ENCODE peak calls at places on chromosomes 12 and 14, in four cellular contexts. One of them, this sample, is unnamed.

GRCh38 chr12:104623920-104624319 is 167.2 kb downstream of the CHST11 start:
- DNase-seq in AG10803: no peak
- DNase-seq in heart right ventricle: no peak
- DNase-seq in dorsolateral prefrontal cortex: no peak
- DNase-seq in this sample: no peak

GRCh38 chr12:116910280-116910644 is 488 bp upstream of the FBXW8 start:
- DNase-seq in heart right ventricle: no peak
- DNase-seq in AG10803: no peak
- DNase-seq in dorsolateral prefrontal cortex: no peak
- DNase-seq in this sample: no peak

GRCh38 chr14:57823015-57823660 is 42.8 kb downstream of the SLC35F4 start:
- DNase-seq in dorsolateral prefrontal cortex: no peak
- DNase-seq in AG10803: no peak
- DNase-seq in heart right ventricle: no peak
- DNase-seq in this sample: no peak

GRCh38 chr12:101441835-101442234 is 33.3 kb upstream of the SPIC start:
- DNase-seq in AG10803: no peak
- DNase-seq in dorsolateral prefrontal cortex: no peak
- DNase-seq in heart right ventricle: no peak
- DNase-seq in this sample: no peak

GRCh38 chr12:29713729-29714128 is 70.0 kb downstream of the TMTC1 start:
- DNase-seq in heart right ventricle: no peak
- DNase-seq in dorsolateral prefrontal cortex: no peak
- DNase-seq in AG10803: no peak
- DNase-seq in this sample: no peak

GRCh38 chr12:92007787-92008186 is 137.9 kb downstream of the BTG1 start:
- DNase-seq in heart right ventricle: no peak
- DNase-seq in dorsolateral prefrontal cortex: no peak
- DNase-seq in AG10803: no peak
- DNase-seq in this sample: no peak

GRCh38 chr12:46609671-46610070 is 216.1 kb downstream of the SLC38A4 start:
- DNase-seq in dorsolateral prefrontal cortex: no peak
- DNase-seq in AG10803: no peak
- DNase-seq in heart right ventricle: no peak
- DNase-seq in this sample: no peak

GRCh38 chr12:121632069-121632970 is 6.0 kb downstream of the ORAI1 start:
- DNase-seq in dorsolateral prefrontal cortex: no peak
- DNase-seq in AG10803: no peak
- DNase-seq in heart right ventricle: no peak
- DNase-seq in this sample: no peak

GRCh38 chr12:104758771-104759170 is 199.3 kb downstream of the SLC41A2 start:
- DNase-seq in dorsolateral prefrontal cortex: no peak
- DNase-seq in heart right ventricle: no peak
- DNase-seq in AG10803: no peak
- DNase-seq in this sample: no peak

GRCh38 chr12:84148335-84148734 is 764.3 kb downstream of the SLC6A15 start:
- DNase-seq in AG10803: no peak
- DNase-seq in dorsolateral prefrontal cortex: no peak
- DNase-seq in heart right ventricle: no peak
- DNase-seq in this sample: no peak

GRCh38 chr12:114683709-114684097 is 272 bp downstream of the TBX3 start:
- DNase-seq in heart right ventricle: no peak
- DNase-seq in dorsolateral prefrontal cortex: no peak
- DNase-seq in AG10803: no peak
- DNase-seq in this sample: no peak

GRCh38 chr12:123022846-123023245 is 42.4 kb downstream of the ARL6IP4 start:
- DNase-seq in dorsolateral prefrontal cortex: no peak
- DNase-seq in heart right ventricle: no peak
- DNase-seq in AG10803: no peak
- DNase-seq in this sample: no peak

DNA sequence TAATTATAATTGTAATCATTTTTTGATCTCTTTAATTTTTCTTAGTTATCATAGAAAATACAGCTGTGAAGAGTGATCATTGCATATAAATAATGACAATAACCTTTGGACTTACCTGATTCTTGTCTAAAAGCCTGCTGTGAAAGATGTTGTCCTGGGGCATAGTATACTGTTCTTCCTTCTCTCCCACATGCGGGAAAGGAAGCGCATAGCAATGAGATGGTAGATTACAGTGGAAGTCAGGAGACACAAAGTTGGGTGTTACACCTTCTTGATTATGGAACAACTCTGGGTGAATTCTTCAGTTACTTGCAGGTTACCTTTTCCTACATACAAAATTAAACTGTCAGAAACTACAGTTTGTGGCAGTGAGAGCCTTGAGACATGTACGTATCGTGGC is 140.8 kb downstream of the KTN1 start:
- DNase-seq in dorsolateral prefrontal cortex: no peak
- DNase-seq in AG10803: no peak
- DNase-seq in heart right ventricle: no peak
- DNase-seq in this sample: no peak
- TF ChIP-seq CTCF in dorsolateral prefrontal cortex: no peak
- TF ChIP-seq CTCF in AG10803: no peak
- TF ChIP-seq CTCF in heart right ventricle: no peak
- TF ChIP-seq CTCF in this sample: no peak

GRCh38 chr14:36656769-36657408 is 4.8 kb upstream of the PAX9 start:
- DNase-seq in heart right ventricle: no peak
- DNase-seq in AG10803: no peak
- DNase-seq in dorsolateral prefrontal cortex: no peak
- DNase-seq in this sample: no peak
- H3K4me3 ChIP-seq in heart right ventricle: no peak
- H3K4me3 ChIP-seq in AG10803: peak
- H3K4me3 ChIP-seq in dorsolateral prefrontal cortex: no peak
- H3K4me3 ChIP-seq in this sample: no peak

GRCh38 chr14:35215110-35215872 is 76.9 kb upstream of the PSMA6 start:
- DNase-seq in dorsolateral prefrontal cortex: no peak
- DNase-seq in AG10803: peak
- DNase-seq in heart right ventricle: peak
- DNase-seq in this sample: peak
- TF ChIP-seq CTCF in dorsolateral prefrontal cortex: peak
- TF ChIP-seq CTCF in AG10803: peak
- TF ChIP-seq CTCF in heart right ventricle: peak
- TF ChIP-seq CTCF in this sample: peak

DNA sequence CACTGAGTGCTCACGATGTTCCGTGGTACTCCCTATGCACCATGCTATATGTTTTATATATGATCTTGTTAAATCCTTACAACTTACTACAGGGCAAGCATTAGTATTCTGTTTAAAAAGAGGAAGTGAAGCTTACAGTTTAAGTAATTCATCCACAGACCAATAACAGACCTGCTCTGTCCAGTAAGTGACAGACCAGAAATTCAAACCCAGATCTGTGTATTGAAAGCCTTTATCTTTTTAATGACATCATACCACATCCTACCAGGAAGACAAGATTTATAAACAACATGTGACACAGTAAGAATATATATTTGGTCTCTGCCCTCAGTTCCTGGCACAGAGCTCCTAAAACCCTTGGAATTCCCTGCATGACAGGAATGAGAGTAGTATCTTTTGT is 206.5 kb downstream of the STXBP6 start:
- DNase-seq in AG10803: no peak
- DNase-seq in dorsolateral prefrontal cortex: no peak
- DNase-seq in heart right ventricle: no peak
- DNase-seq in this sample: no peak
- H3K4me3 ChIP-seq in AG10803: no peak
- H3K4me3 ChIP-seq in dorsolateral prefrontal cortex: no peak
- H3K4me3 ChIP-seq in heart right ventricle: no peak
- H3K4me3 ChIP-seq in this sample: no peak

DNA sequence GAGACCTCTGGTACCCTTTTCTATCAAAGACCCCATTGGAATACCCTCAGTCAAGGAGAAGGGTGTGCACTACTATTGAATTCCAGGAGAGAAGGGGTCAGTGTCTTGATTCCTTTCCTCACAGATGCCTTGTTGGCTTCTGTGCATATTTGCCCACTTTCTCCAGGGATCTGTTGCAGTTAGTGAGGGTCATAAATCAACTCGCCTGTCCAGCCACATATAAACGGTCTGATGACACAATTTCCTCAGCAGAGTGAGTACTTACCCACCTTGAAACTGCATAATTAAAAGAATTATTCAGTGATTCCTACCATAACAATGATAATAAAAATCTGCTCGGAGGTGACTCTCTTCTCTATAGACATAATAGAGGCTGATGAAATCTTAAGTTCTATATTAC is 13.9 kb upstream of the DCD start:
- DNase-seq in heart right ventricle: no peak
- DNase-seq in AG10803: no peak
- DNase-seq in dorsolateral prefrontal cortex: no peak
- DNase-seq in this sample: no peak
- TF ChIP-seq CTCF in heart right ventricle: no peak
- TF ChIP-seq CTCF in AG10803: no peak
- TF ChIP-seq CTCF in dorsolateral prefrontal cortex: no peak
- TF ChIP-seq CTCF in this sample: no peak

DNA sequence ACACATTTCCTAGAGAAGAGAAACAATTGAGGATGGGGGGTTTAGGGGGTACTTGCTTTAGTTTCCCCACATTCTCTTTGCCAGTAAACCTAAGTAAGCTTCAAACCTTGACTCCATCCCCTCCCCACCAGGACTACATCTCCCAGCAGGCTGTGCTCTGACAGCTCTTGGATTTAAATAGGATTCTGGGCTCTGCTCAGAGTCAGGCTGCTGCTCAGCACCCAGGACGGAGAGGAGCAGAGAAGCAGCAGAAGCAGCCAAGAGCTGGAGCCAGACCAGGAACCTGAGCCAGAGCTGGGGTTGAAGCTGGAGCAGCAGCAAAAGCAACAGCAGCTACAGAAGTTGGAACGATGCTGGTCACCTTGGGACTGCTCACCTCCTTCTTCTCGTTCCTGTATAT is 20.6 kb downstream of the RDH12 start:
- DNase-seq in AG10803: peak
- DNase-seq in dorsolateral prefrontal cortex: peak
- DNase-seq in heart right ventricle: peak
- DNase-seq in this sample: peak
- H3K4me3 ChIP-seq in AG10803: no peak
- H3K4me3 ChIP-seq in dorsolateral prefrontal cortex: peak
- H3K4me3 ChIP-seq in heart right ventricle: no peak
- H3K4me3 ChIP-seq in this sample: no peak

GRCh38 chr14:26729851-26730250 is 132.0 kb upstream of the NOVA1 start:
- DNase-seq in heart right ventricle: no peak
- DNase-seq in AG10803: peak
- DNase-seq in dorsolateral prefrontal cortex: no peak
- DNase-seq in this sample: peak

GRCh38 chr14:26735811-26736210 is 138.0 kb upstream of the NOVA1 start:
- DNase-seq in AG10803: no peak
- DNase-seq in dorsolateral prefrontal cortex: no peak
- DNase-seq in heart right ventricle: no peak
- DNase-seq in this sample: no peak

GRCh38 chr14:26730929-26731618 is 133.2 kb upstream of the NOVA1 start:
- DNase-seq in AG10803: no peak
- DNase-seq in heart right ventricle: no peak
- DNase-seq in dorsolateral prefrontal cortex: no peak
- DNase-seq in this sample: peak
- TF ChIP-seq CTCF in AG10803: peak
- TF ChIP-seq CTCF in heart right ventricle: peak
- TF ChIP-seq CTCF in dorsolateral prefrontal cortex: peak
- TF ChIP-seq CTCF in this sample: peak

GRCh38 chr14:76827696-76828301 is 1.6 kb downstream of the LRRC74A start:
- DNase-seq in AG10803: no peak
- DNase-seq in heart right ventricle: peak
- DNase-seq in dorsolateral prefrontal cortex: no peak
- DNase-seq in this sample: no peak

GRCh38 chr14:76829650-76830421 is 3.6 kb downstream of the LRRC74A start:
- DNase-seq in dorsolateral prefrontal cortex: peak
- DNase-seq in heart right ventricle: peak
- DNase-seq in AG10803: peak
- DNase-seq in this sample: no peak

GRCh38 chr14:76829016-76829365 is 2.8 kb downstream of the LRRC74A start:
- DNase-seq in dorsolateral prefrontal cortex: no peak
- DNase-seq in heart right ventricle: peak
- DNase-seq in AG10803: no peak
- DNase-seq in this sample: peak

GRCh38 chr14:76826122-76826521 is at the start of gene LRRC74A:
- DNase-seq in AG10803: no peak
- DNase-seq in dorsolateral prefrontal cortex: no peak
- DNase-seq in heart right ventricle: no peak
- DNase-seq in this sample: no peak

DNA sequence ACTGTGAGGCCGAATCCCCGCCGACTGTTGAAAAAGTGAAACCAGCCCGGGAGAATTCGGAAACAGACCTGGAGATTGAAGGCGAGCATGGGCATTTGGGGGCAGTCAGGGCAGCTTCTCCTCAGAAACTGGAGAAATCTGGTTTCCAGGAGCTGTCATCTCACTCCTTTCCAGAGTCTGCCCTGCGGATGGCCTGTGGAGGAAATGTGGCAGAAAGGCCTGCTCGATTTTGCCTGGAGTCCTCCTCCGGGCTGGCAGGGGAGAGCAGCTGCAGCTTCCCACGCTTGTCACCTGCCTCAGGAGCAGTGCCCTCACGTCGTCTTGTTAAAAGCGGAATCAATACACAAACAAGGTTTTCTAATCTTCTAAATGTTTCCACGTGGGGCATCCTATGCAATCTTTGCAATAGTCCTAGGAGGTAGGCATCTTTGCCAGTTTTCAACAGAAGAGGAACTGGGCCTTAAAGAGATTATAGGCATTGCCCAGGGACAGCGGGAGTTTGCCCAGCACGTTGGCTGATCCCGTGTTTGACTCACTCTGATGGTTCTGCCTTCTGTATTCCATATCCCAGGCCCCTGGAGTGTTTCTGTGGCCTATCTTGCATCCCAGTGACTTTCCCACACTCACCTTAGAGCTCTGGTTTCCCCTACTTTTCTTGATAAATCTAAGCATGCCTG is 2.3 kb downstream of the LRRC74A start:
- DNase-seq in heart right ventricle: no peak
- DNase-seq in AG10803: no peak
- DNase-seq in dorsolateral prefrontal cortex: no peak
- DNase-seq in this sample: no peak
- H3K4me3 ChIP-seq in heart right ventricle: peak
- H3K4me3 ChIP-seq in AG10803: peak
- H3K4me3 ChIP-seq in dorsolateral prefrontal cortex: peak
- H3K4me3 ChIP-seq in this sample: no peak

GRCh38 chr12:127909031-127909430 is 357.9 kb upstream of the TMEM132C start:
- DNase-seq in heart right ventricle: no peak
- DNase-seq in AG10803: peak
- DNase-seq in dorsolateral prefrontal cortex: no peak
- DNase-seq in this sample: no peak

GRCh38 chr12:127912266-127912665 is 354.7 kb upstream of the TMEM132C start:
- DNase-seq in heart right ventricle: no peak
- DNase-seq in AG10803: no peak
- DNase-seq in dorsolateral prefrontal cortex: no peak
- DNase-seq in this sample: no peak

DNA sequence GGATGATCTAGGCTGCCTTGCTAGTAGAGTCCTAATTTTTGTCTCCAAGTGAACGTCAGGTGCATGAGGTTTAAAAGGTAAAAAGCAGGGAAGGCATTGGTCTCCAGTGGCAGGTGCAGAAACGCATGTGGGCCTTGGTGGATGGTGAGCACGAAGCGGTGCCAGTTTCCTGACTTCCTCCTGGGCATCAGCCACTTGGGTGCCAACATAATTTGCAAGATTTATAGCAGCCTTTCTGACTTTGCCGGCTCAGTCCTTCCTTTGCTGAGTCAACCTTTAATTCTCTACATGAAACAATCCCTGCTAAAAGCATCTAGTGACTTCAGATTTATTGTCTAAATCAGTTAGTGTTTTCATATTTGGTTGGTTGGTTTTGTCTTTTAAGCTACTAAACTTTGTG is 355.7 kb upstream of the TMEM132C start:
- DNase-seq in dorsolateral prefrontal cortex: no peak
- DNase-seq in heart right ventricle: no peak
- DNase-seq in AG10803: no peak
- DNase-seq in this sample: no peak
- TF ChIP-seq CTCF in dorsolateral prefrontal cortex: no peak
- TF ChIP-seq CTCF in heart right ventricle: no peak
- TF ChIP-seq CTCF in AG10803: no peak
- TF ChIP-seq CTCF in this sample: no peak

GRCh38 chr12:95202691-95203476 is 14.4 kb downstream of the FGD6 start:
- DNase-seq in heart right ventricle: no peak
- DNase-seq in dorsolateral prefrontal cortex: no peak
- DNase-seq in AG10803: peak
- DNase-seq in this sample: peak
- H3K4me3 ChIP-seq in heart right ventricle: no peak
- H3K4me3 ChIP-seq in dorsolateral prefrontal cortex: no peak
- H3K4me3 ChIP-seq in AG10803: no peak
- H3K4me3 ChIP-seq in this sample: no peak